ENCODE peak calls at places on chromosomes 3 and 15, in nine cellular contexts. One of them, this sample, is unnamed.

GRCh38 chr15:59528429-59528828 is 83.2 kb upstream of the GCNT3 start:
- DNase-seq in substantia nigra: no peak
- DNase-seq in OCI-LY7: no peak
- DNase-seq in AG04450: no peak
- DNase-seq in heart right ventricle: no peak
- DNase-seq in PC-9: no peak
- DNase-seq in aorta: no peak
- DNase-seq in mesendoderm: no peak
- DNase-seq in upper lobe of right lung: no peak
- DNase-seq in this sample: no peak

GRCh38 chr3:40754966-40755365 is 230.2 kb downstream of the ZNF621 start:
- DNase-seq in substantia nigra: no peak
- DNase-seq in mesendoderm: no peak
- DNase-seq in aorta: no peak
- DNase-seq in heart right ventricle: no peak
- DNase-seq in OCI-LY7: no peak
- DNase-seq in upper lobe of right lung: no peak
- DNase-seq in AG04450: no peak
- DNase-seq in PC-9: no peak
- DNase-seq in this sample: no peak

GRCh38 chr3:70256566-70256965 is 55.9 kb downstream of the MDFIC2 start:
- DNase-seq in PC-9: no peak
- DNase-seq in upper lobe of right lung: no peak
- DNase-seq in OCI-LY7: no peak
- DNase-seq in mesendoderm: no peak
- DNase-seq in AG04450: no peak
- DNase-seq in aorta: no peak
- DNase-seq in substantia nigra: no peak
- DNase-seq in heart right ventricle: no peak
- DNase-seq in this sample: no peak

GRCh38 chr3:191139771-191140170 is 59.3 kb upstream of the OSTN start:
- DNase-seq in AG04450: no peak
- DNase-seq in OCI-LY7: no peak
- DNase-seq in upper lobe of right lung: no peak
- DNase-seq in aorta: no peak
- DNase-seq in mesendoderm: no peak
- DNase-seq in heart right ventricle: no peak
- DNase-seq in PC-9: no peak
- DNase-seq in substantia nigra: no peak
- DNase-seq in this sample: no peak

GRCh38 chr3:168968611-168969010 is 694.9 kb downstream of the MECOM start:
- DNase-seq in OCI-LY7: no peak
- DNase-seq in aorta: no peak
- DNase-seq in PC-9: no peak
- DNase-seq in heart right ventricle: no peak
- DNase-seq in mesendoderm: no peak
- DNase-seq in AG04450: no peak
- DNase-seq in substantia nigra: no peak
- DNase-seq in upper lobe of right lung: no peak
- DNase-seq in this sample: no peak

GRCh38 chr15:84915011-84915958 is 30.8 kb downstream of the SLC28A1 start:
- DNase-seq in AG04450: no peak
- DNase-seq in mesendoderm: peak; percentile 96
- DNase-seq in aorta: peak; percentile 89
- DNase-seq in PC-9: peak; percentile 95
- DNase-seq in upper lobe of right lung: peak; percentile 71
- DNase-seq in OCI-LY7: peak; percentile 16
- DNase-seq in substantia nigra: no peak
- DNase-seq in heart right ventricle: peak; percentile 90
- DNase-seq in this sample: peak; percentile 84

GRCh38 chr15:90412356-90413194 is 24.5 kb downstream of the IQGAP1 start:
- DNase-seq in OCI-LY7: peak; percentile 44
- DNase-seq in upper lobe of right lung: no peak
- DNase-seq in aorta: no peak
- DNase-seq in substantia nigra: no peak
- DNase-seq in PC-9: peak; percentile 89
- DNase-seq in heart right ventricle: no peak
- DNase-seq in mesendoderm: peak; percentile 92
- DNase-seq in AG04450: no peak
- DNase-seq in this sample: peak; percentile 73

GRCh38 chr3:46719044-46719565 is 1.4 kb upstream of the PRSS50 start:
- DNase-seq in aorta: no peak
- DNase-seq in mesendoderm: no peak
- DNase-seq in AG04450: no peak
- DNase-seq in PC-9: no peak
- DNase-seq in OCI-LY7: no peak
- DNase-seq in substantia nigra: no peak
- DNase-seq in upper lobe of right lung: no peak
- DNase-seq in heart right ventricle: no peak
- DNase-seq in this sample: no peak

GRCh38 chr15:73873456-73873855 is at the start of gene TBC1D21:
- DNase-seq in upper lobe of right lung: no peak
- DNase-seq in substantia nigra: no peak
- DNase-seq in PC-9: no peak
- DNase-seq in aorta: no peak
- DNase-seq in AG04450: no peak
- DNase-seq in heart right ventricle: no peak
- DNase-seq in OCI-LY7: no peak
- DNase-seq in mesendoderm: no peak
- DNase-seq in this sample: no peak

GRCh38 chr3:8972614-8973013 is 9.3 kb upstream of the RAD18 start:
- DNase-seq in substantia nigra: no peak
- DNase-seq in aorta: no peak
- DNase-seq in OCI-LY7: no peak
- DNase-seq in heart right ventricle: no peak
- DNase-seq in upper lobe of right lung: no peak
- DNase-seq in mesendoderm: peak; percentile 51
- DNase-seq in PC-9: no peak
- DNase-seq in AG04450: no peak
- DNase-seq in this sample: no peak

DNA sequence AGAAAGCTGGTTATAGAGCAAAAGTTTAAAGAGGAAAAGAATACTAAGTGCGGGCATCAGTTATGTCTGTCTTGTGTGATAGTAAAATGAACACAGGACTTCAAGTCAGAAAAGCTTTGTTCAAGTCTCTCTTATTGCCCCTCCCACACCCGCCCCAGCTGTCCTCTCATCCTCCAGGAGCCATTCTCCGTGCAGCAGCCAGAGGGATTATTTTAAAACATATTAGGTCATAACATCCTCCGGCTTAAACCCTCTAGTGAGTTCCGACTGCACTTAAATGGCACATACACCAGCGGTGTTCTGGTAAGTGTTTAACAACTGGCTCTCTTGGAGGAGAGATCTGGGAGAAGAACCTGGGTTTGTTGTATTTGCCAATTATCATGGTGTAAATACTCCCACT is 104.8 kb upstream of the TNFAIP8L3 start:
- DNase-seq in PC-9: no peak
- DNase-seq in AG04450: no peak
- DNase-seq in OCI-LY7: no peak
- DNase-seq in upper lobe of right lung: no peak
- DNase-seq in heart right ventricle: no peak
- DNase-seq in mesendoderm: no peak
- DNase-seq in substantia nigra: no peak
- DNase-seq in aorta: no peak
- DNase-seq in this sample: no peak
- H3K27ac ChIP-seq in PC-9: no peak overlapping the region
- H3K27ac ChIP-seq in AG04450: no peak overlapping the region
- H3K27ac ChIP-seq in OCI-LY7: no peak overlapping the region
- H3K27ac ChIP-seq in upper lobe of right lung: no peak overlapping the region
- H3K27ac ChIP-seq in heart right ventricle: no peak overlapping the region
- H3K27ac ChIP-seq in mesendoderm: no peak overlapping the region
- H3K27ac ChIP-seq in substantia nigra: no peak overlapping the region
- H3K27ac ChIP-seq in aorta: no peak overlapping the region
- H3K27ac ChIP-seq in this sample: no peak overlapping the region

DNA sequence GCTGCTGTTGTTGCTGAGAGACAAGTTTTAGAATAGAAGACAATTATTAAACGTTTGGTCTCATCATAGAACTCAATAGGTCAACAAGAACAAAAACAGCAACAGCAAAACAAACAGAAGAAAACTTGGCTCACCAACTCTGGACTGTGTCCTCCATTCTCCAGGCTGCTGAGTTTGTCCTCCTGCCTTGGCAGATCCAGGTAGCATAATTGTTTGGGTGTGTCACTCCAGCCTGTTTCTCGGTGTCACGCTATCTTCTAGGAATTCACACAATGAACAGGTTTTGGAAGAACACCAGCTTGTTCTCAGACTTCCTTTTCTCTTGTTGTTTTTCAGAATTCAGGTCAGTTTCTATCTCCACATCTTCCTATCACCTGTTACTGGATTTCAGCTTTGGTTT is 34.7 kb downstream of the ARRDC4 start:
- DNase-seq in mesendoderm: no peak
- DNase-seq in upper lobe of right lung: no peak
- DNase-seq in aorta: no peak
- DNase-seq in PC-9: peak; percentile 65
- DNase-seq in heart right ventricle: no peak
- DNase-seq in substantia nigra: no peak
- DNase-seq in OCI-LY7: no peak
- DNase-seq in AG04450: no peak
- DNase-seq in this sample: peak; percentile 56
- H3K27ac ChIP-seq in mesendoderm: no peak overlapping the region
- H3K27ac ChIP-seq in upper lobe of right lung: no peak overlapping the region
- H3K27ac ChIP-seq in aorta: no peak overlapping the region
- H3K27ac ChIP-seq in PC-9: no peak overlapping the region
- H3K27ac ChIP-seq in heart right ventricle: no peak overlapping the region
- H3K27ac ChIP-seq in substantia nigra: no peak overlapping the region
- H3K27ac ChIP-seq in OCI-LY7: no peak overlapping the region
- H3K27ac ChIP-seq in AG04450: no peak overlapping the region
- H3K27ac ChIP-seq in this sample: peak overlapping the region; percentile 93

DNA sequence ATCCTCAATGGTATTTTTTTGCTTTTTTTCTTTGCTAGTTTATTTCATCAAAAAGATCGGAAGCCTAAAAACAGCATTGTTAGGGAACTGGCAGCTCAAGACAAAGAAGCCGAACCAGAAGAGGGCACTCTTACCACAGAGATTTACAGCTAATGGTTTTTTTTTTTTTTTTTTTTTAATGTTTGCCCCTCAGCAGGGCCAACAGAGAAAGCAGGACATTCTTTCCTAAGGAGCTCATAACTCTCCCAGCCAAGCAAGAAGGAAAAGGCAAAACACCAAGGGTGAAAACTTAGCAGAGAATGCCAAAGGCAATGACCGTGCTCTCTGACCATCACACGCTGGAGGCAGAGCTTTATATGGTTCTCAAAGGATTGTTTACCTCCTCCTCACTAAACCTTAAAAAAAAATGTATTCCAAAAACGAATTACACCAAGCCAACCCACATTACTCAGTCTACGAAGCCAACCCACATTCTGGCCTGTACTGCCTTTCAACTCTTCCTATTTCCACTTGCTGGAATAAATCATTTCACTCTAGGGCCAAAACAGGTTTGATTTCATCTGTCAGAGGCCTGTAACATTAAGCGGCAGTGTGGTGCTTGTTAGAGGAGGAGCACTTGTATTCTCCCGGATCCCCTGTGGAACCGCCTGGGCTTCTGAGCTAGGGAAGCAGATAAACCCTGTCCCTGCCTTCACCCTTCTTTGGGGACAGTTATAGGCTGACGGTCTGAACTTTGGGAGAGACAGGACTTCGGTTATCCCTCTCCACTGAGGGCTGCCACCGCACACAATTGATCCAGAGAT is 35.6 kb upstream of the GYG1 start:
- DNase-seq in substantia nigra: no peak
- DNase-seq in aorta: no peak
- DNase-seq in OCI-LY7: peak; percentile 70
- DNase-seq in mesendoderm: peak; percentile 89
- DNase-seq in upper lobe of right lung: no peak
- DNase-seq in heart right ventricle: peak; percentile 72
- DNase-seq in AG04450: peak; percentile 87
- DNase-seq in PC-9: peak; percentile 80
- DNase-seq in this sample: no peak
- H3K27ac ChIP-seq in substantia nigra: no peak overlapping the region
- H3K27ac ChIP-seq in aorta: peak overlapping the region; percentile 100
- H3K27ac ChIP-seq in OCI-LY7: no peak overlapping the region
- H3K27ac ChIP-seq in mesendoderm: no peak overlapping the region
- H3K27ac ChIP-seq in upper lobe of right lung: peak overlapping the region; percentile 73
- H3K27ac ChIP-seq in heart right ventricle: peak overlapping the region; percentile 31
- H3K27ac ChIP-seq in AG04450: peak overlapping the region; percentile 93
- H3K27ac ChIP-seq in PC-9: peak overlapping the region; percentile 28
- H3K27ac ChIP-seq in this sample: no peak overlapping the region

DNA sequence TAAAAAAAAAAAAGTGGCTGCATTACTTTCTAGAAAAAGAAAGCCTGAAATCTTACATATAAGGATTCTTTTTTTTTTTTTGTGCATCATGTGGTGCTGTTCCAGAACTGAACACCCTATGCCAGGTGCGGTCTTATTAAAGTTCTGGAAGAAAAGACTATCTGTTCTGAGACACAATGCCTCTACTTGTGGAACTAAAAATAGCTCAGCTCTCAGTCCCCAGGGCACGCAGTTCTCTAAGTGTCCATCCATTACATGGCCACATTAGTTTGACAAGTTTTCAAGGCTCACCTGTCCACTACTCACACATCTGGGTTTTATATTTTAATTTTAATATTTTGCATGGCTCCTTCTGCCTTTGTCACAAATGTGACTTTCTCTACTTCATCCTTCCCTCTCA is 126.6 kb upstream of the ADAMTS9 start:
- DNase-seq in upper lobe of right lung: no peak
- DNase-seq in PC-9: no peak
- DNase-seq in substantia nigra: no peak
- DNase-seq in heart right ventricle: peak; percentile 13
- DNase-seq in OCI-LY7: no peak
- DNase-seq in aorta: no peak
- DNase-seq in AG04450: no peak
- DNase-seq in mesendoderm: no peak
- DNase-seq in this sample: no peak
- H3K27ac ChIP-seq in upper lobe of right lung: no peak overlapping the region
- H3K27ac ChIP-seq in PC-9: no peak overlapping the region
- H3K27ac ChIP-seq in substantia nigra: no peak overlapping the region
- H3K27ac ChIP-seq in heart right ventricle: peak overlapping the region; percentile 53
- H3K27ac ChIP-seq in OCI-LY7: no peak overlapping the region
- H3K27ac ChIP-seq in aorta: no peak overlapping the region
- H3K27ac ChIP-seq in AG04450: no peak overlapping the region
- H3K27ac ChIP-seq in mesendoderm: no peak overlapping the region
- H3K27ac ChIP-seq in this sample: no peak overlapping the region

DNA sequence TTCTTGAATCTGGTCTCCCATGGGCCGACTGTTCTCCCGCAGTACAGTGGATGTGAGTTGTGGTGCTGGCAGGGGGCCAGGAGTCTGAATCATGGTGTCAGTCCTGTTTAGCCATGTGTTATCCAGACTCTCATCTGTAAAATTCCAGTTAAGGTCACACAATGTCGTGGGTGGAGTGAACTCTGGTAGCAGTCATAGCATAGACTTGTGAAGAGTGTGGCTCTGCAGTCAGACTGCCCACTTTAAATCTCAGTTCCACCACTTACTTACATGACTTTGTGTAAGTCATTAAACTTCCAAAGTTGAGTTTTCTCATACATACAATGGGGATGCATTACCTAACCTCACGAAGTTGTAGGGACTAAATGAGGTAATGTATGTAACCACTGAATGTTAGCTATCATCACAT is 93.7 kb downstream of the PCCB start:
- DNase-seq in aorta: peak; percentile 95
- DNase-seq in heart right ventricle: peak; percentile 78
- DNase-seq in AG04450: peak; percentile 86
- DNase-seq in OCI-LY7: no peak
- DNase-seq in PC-9: peak; percentile 49
- DNase-seq in upper lobe of right lung: peak; percentile 86
- DNase-seq in substantia nigra: no peak
- DNase-seq in mesendoderm: peak; percentile 12
- DNase-seq in this sample: peak; percentile 73
- H3K27ac ChIP-seq in aorta: no peak overlapping the region
- H3K27ac ChIP-seq in heart right ventricle: no peak overlapping the region
- H3K27ac ChIP-seq in AG04450: peak overlapping the region; percentile 63
- H3K27ac ChIP-seq in OCI-LY7: no peak overlapping the region
- H3K27ac ChIP-seq in PC-9: peak overlapping the region; percentile 11
- H3K27ac ChIP-seq in upper lobe of right lung: no peak overlapping the region
- H3K27ac ChIP-seq in substantia nigra: no peak overlapping the region
- H3K27ac ChIP-seq in mesendoderm: no peak overlapping the region
- H3K27ac ChIP-seq in this sample: no peak overlapping the region

GRCh38 chr3:108548304-108548703 is 37.9 kb upstream of the MYH15 start:
- DNase-seq in aorta: no peak
- DNase-seq in substantia nigra: no peak
- DNase-seq in upper lobe of right lung: no peak
- DNase-seq in mesendoderm: no peak
- DNase-seq in PC-9: no peak
- DNase-seq in heart right ventricle: no peak
- DNase-seq in OCI-LY7: no peak
- DNase-seq in AG04450: no peak
- DNase-seq in this sample: no peak
- H3K27ac ChIP-seq in aorta: no peak overlapping the region
- H3K27ac ChIP-seq in substantia nigra: no peak overlapping the region
- H3K27ac ChIP-seq in upper lobe of right lung: no peak overlapping the region
- H3K27ac ChIP-seq in mesendoderm: no peak overlapping the region
- H3K27ac ChIP-seq in PC-9: no peak overlapping the region
- H3K27ac ChIP-seq in heart right ventricle: no peak overlapping the region
- H3K27ac ChIP-seq in OCI-LY7: no peak overlapping the region
- H3K27ac ChIP-seq in AG04450: no peak overlapping the region
- H3K27ac ChIP-seq in this sample: no peak overlapping the region

This sample was measured in epithelial cell of prostate.